ENCODE peak calls at places on chromosomes 7 and 10, in four cellular contexts. K, B, S and G are unnamed samples.

GRCh38 chr10:15180736-15181135 is 12.2 kb upstream of the NMT2 start:
- DNase-seq in K (peak; percentile 63), B (no peak), S (no peak), G (no peak)

GRCh38 chr7:17298840-17299476 is 506 bp downstream of the AHR start:
- DNase-seq in K (peak; percentile 48), B (peak; percentile 19), S (peak; percentile 69), G (no peak)

GRCh38 chr7:128188396-128189230 is 52.5 kb upstream of the LEP start:
- DNase-seq in K (no peak), B (no peak), S (no peak), G (no peak)

GRCh38 chr10:91604936-91605534 is 27.8 kb downstream of the PPP1R3C start:
- DNase-seq in K (peak; percentile 57), B (peak; percentile 82), S (no peak), G (no peak)

GRCh38 chr10:101716891-101717659 is 22.1 kb upstream of the FBXW4 start:
- DNase-seq in K (no peak), B (no peak), S (no peak), G (no peak)

GRCh38 chr7:116547347-116547746 is 22.5 kb downstream of the CAV1 start:
- DNase-seq in K (no peak), B (no peak), S (no peak), G (no peak)

GRCh38 chr7:81715984-81716588 is 53.8 kb downstream of the HGF start:
- DNase-seq in K (peak; percentile 58), B (peak; percentile 50), S (no peak), G (no peak)

GRCh38 chr7:28383949-28384348 is 28.4 kb upstream of the CREB5 start:
- DNase-seq in K (no peak), B (no peak), S (no peak), G (no peak)

GRCh38 chr7:17530741-17531417 is 232.4 kb downstream of the AHR start:
- DNase-seq in K (peak; percentile 66), B (peak; percentile 51), S (no peak), G (no peak)

GRCh38 chr7:69365588-69366241 is 232.6 kb upstream of the AUTS2 start:
- DNase-seq in K (no peak), B (peak; percentile 32), S (no peak), G (no peak)

GRCh38 chr10:46526682-46527038 is 29.8 kb downstream of the GPRIN2 start:
- DNase-seq in K (peak; percentile 20), B (no peak), S (no peak), G (no peak)

GRCh38 chr7:137527634-137528033 is 184.1 kb upstream of the PTN start:
- DNase-seq in K (no peak), B (no peak), S (no peak), G (no peak)

GRCh38 chr7:750111-750905 is 23.2 kb upstream of the PRKAR1B start:
- DNase-seq in K (no peak), B (no peak), S (no peak), G (no peak)

GRCh38 chr7:2099036-2099957 is 133.4 kb downstream of the MAD1L1 start:
- DNase-seq in K (peak; percentile 29), B (peak; percentile 21), S (no peak), G (no peak)

GRCh38 chr7:80907141-80907601 is 11.7 kb downstream of the SEMA3C start:
- DNase-seq in K (no peak), B (no peak), S (no peak), G (no peak)

GRCh38 chr10:43861966-43862751 is 213.5 kb upstream of the ZNF32 start:
- DNase-seq in K (peak; percentile 89), B (peak; percentile 82), S (no peak), G (no peak)

GRCh38 chr10:9009505-9009904 is 955.0 kb downstream of the GATA3 start:
- DNase-seq in K (no peak), B (no peak), S (no peak), G (no peak)

GRCh38 chr10:132193907-132194552 is 7.3 kb downstream of the DPYSL4 start:
- DNase-seq in K (peak; percentile 21), B (no peak), S (peak; percentile 76), G (no peak)

GRCh38 chr7:110534241-110534931 is 556.5 kb upstream of the LRRN3 start:
- DNase-seq in K (no peak), B (peak; percentile 49), S (no peak), G (no peak)

GRCh38 chr10:102545997-102546396 is 42.2 kb downstream of the SUFU start:
- DNase-seq in K (peak; percentile 27), B (no peak), S (no peak), G (no peak)

GRCh38 chr10:104582966-104583365 is 58.1 kb upstream of the SORCS3 start:
- DNase-seq in K (no peak), B (no peak), S (no peak), G (no peak)

GRCh38 chr7:17986826-17987225 is 40.8 kb downstream of the PRPS1L1 start:
- DNase-seq in K (peak; percentile 88), B (peak; percentile 79), S (no peak), G (no peak)

GRCh38 chr10:103021150-103021896 is 103.2 kb downstream of the CNNM2 start:
- DNase-seq in K (no peak), B (no peak), S (no peak), G (no peak)

GRCh38 chr7:151821806-151822540 is 54.9 kb downstream of the PRKAG2 start:
- DNase-seq in K (no peak), B (no peak), S (no peak), G (no peak)

GRCh38 chr10:130425881-130426435 is 289.8 kb downstream of the GLRX3 start:
- DNase-seq in K (no peak), B (no peak), S (no peak), G (no peak)

GRCh38 chr10:50367732-50368131 is 116.4 kb upstream of the ASAH2 start:
- DNase-seq in K (peak; percentile 64), B (peak; percentile 39), S (no peak), G (no peak)

GRCh38 chr7:4212376-4212775 is 469.7 kb upstream of the FOXK1 start:
- DNase-seq in K (no peak), B (no peak), S (no peak), G (no peak)

GRCh38 chr7:101691822-101692384 is 62.8 kb upstream of the MYL10 start:
- DNase-seq in K (no peak), B (no peak), S (no peak), G (peak; percentile 13)

GRCh38 chr7:157558516-157558874 is 221.7 kb downstream of the DNAJB6 start:
- DNase-seq in K (no peak), B (no peak), S (no peak), G (no peak)

GRCh38 chr7:47254081-47255006 is 327.6 kb downstream of the TNS3 start:
- DNase-seq in K (peak; percentile 71), B (peak; percentile 55), S (peak; percentile 85), G (peak; percentile 41)
- TF ChIP-seq CTCF in K (peak; percentile 31), B (peak; percentile 64), S (peak; percentile 92), G (peak; percentile 46)

GRCh38 chr7:19339512-19339911 is 194.3 kb upstream of the FERD3L start:
- DNase-seq in K (no peak), B (no peak), S (no peak), G (no peak)
- TF ChIP-seq CTCF in K (no peak), B (no peak), S (no peak), G (no peak)

DNA sequence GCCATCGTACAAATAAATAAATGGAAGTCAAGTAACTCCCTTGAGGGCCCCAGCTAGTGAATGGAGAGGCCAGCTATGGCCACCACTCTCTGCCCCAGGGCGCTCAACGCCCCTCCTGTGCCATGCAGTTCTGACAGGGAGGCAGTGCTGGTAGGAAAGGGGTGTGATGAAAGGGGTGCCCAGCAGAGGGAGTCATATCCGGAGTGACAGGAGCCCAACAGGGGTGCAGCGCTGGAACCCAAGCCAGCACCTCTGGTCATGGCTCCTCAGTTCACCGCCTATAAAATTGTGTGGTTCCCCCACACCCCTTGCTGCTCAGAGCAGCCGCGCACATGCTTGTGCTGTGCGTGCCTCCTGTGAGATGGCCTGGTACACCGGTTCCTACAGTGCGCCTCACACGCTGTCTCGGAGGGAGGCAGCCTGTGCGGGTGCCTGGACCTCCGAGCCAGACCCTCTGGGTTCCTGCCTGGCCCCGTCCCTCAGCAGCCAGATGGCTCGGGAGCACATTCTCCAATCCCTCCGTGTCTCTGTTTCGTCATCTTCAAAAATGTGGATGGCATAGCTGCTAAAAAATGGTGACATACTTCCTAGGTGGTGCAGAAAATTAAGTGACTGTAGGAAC is 125.6 kb downstream of the EGFR start:
- DNase-seq in K (no peak), B (no peak), S (no peak), G (no peak)
- TF ChIP-seq CTCF in K (peak; percentile 30), B (peak; percentile 25), S (no peak), G (peak; percentile 8)

DNA sequence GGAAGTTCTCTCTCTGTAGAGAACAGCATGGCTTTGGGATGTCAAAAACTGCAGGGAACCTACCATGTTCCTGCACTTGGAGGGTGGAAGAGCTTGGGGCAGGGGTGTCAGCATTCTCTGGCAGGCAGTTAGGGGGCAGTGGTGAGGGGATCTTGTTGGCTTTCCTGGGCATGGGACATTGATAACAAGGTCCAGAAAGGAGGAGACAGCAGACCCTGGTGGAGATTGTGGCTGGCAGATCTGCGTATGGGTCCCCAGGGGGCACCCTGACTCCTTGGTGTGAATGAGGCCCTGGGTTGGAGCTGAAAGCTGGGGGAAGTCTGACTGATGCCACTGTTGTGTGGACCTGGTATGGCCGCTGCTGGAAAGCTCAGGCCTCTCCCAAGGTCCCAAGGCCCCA is 22.9 kb upstream of the CAMK2B start:
- DNase-seq in K (peak; percentile 44), B (peak; percentile 41), S (no peak), G (no peak)
- TF ChIP-seq CTCF in K (peak; percentile 71), B (peak; percentile 59), S (no peak), G (peak; percentile 12)